ENCODE peak calls at places on chromosome 15, in seven cellular contexts. One of them, this sample, is unnamed.

GRCh38 chr15:62241135-62241770 is 76.2 kb upstream of the C2CD4B start:
- DNase-seq in NB4: peak
- DNase-seq in A549: peak
- DNase-seq in B cell: no peak
- DNase-seq in keratinocyte: no peak
- DNase-seq in lung: no peak
- DNase-seq in AG10803: no peak
- DNase-seq in this sample: no peak

GRCh38 chr15:36793205-36793604 is 213.8 kb downstream of the CDIN1 start:
- DNase-seq in NB4: no peak
- DNase-seq in A549: no peak
- DNase-seq in B cell: no peak
- DNase-seq in keratinocyte: no peak
- DNase-seq in lung: no peak
- DNase-seq in AG10803: no peak
- DNase-seq in this sample: no peak

GRCh38 chr15:41894791-41895463 is 1.1 kb upstream of the SPTBN5 start:
- DNase-seq in NB4: peak
- DNase-seq in A549: peak
- DNase-seq in B cell: peak
- DNase-seq in keratinocyte: peak
- DNase-seq in lung: peak
- DNase-seq in AG10803: peak
- DNase-seq in this sample: peak

GRCh38 chr15:96303503-96304054 is 26.9 kb upstream of the NR2F2 start:
- DNase-seq in NB4: no peak
- DNase-seq in A549: no peak
- DNase-seq in B cell: no peak
- DNase-seq in keratinocyte: no peak
- DNase-seq in lung: no peak
- DNase-seq in AG10803: no peak
- DNase-seq in this sample: no peak

GRCh38 chr15:70792171-70792573 is 28.8 kb upstream of the UACA start:
- DNase-seq in NB4: no peak
- DNase-seq in A549: peak
- DNase-seq in B cell: no peak
- DNase-seq in keratinocyte: no peak
- DNase-seq in lung: no peak
- DNase-seq in AG10803: peak
- DNase-seq in this sample: no peak

GRCh38 chr15:60424006-60424405 is 26.2 kb upstream of the ANXA2 start:
- DNase-seq in NB4: no peak
- DNase-seq in A549: no peak
- DNase-seq in B cell: no peak
- DNase-seq in keratinocyte: no peak
- DNase-seq in lung: no peak
- DNase-seq in AG10803: no peak
- DNase-seq in this sample: no peak

GRCh38 chr15:45254405-45255293 is 2.6 kb downstream of the SLC28A2 start:
- DNase-seq in NB4: no peak
- DNase-seq in A549: peak
- DNase-seq in B cell: no peak
- DNase-seq in keratinocyte: no peak
- DNase-seq in lung: no peak
- DNase-seq in AG10803: peak
- DNase-seq in this sample: no peak

GRCh38 chr15:67520276-67520975 is 505 bp upstream of the C15orf61 start:
- DNase-seq in NB4: no peak
- DNase-seq in A549: no peak
- DNase-seq in B cell: peak
- DNase-seq in keratinocyte: no peak
- DNase-seq in lung: no peak
- DNase-seq in AG10803: no peak
- DNase-seq in this sample: peak

GRCh38 chr15:61556037-61556648 is 327.0 kb upstream of the RORA start:
- DNase-seq in NB4: no peak
- DNase-seq in A549: no peak
- DNase-seq in B cell: no peak
- DNase-seq in keratinocyte: no peak
- DNase-seq in lung: no peak
- DNase-seq in AG10803: peak
- DNase-seq in this sample: no peak

GRCh38 chr15:88454867-88455810 is 12.0 kb downstream of the MRPL46 start:
- DNase-seq in NB4: peak
- DNase-seq in A549: peak
- DNase-seq in B cell: peak
- DNase-seq in keratinocyte: no peak
- DNase-seq in lung: peak
- DNase-seq in AG10803: peak
- DNase-seq in this sample: peak

GRCh38 chr15:55434989-55435825 is 26.9 kb downstream of the PIERCE2 start:
- DNase-seq in NB4: peak
- DNase-seq in A549: peak
- DNase-seq in B cell: peak
- DNase-seq in keratinocyte: no peak
- DNase-seq in lung: no peak
- DNase-seq in AG10803: peak
- DNase-seq in this sample: peak

GRCh38 chr15:82916161-82916952 is 36.2 kb downstream of the HOMER2 start:
- DNase-seq in NB4: no peak
- DNase-seq in A549: no peak
- DNase-seq in B cell: no peak
- DNase-seq in keratinocyte: no peak
- DNase-seq in lung: no peak
- DNase-seq in AG10803: no peak
- DNase-seq in this sample: no peak
- TF ChIP-seq CTCF in NB4: no peak
- TF ChIP-seq CTCF in A549: no peak
- TF ChIP-seq CTCF in B cell: no peak
- TF ChIP-seq CTCF in keratinocyte: no peak
- TF ChIP-seq CTCF in lung: no peak
- TF ChIP-seq CTCF in AG10803: no peak
- TF ChIP-seq CTCF in this sample: no peak

GRCh38 chr15:72342385-72342784 is 22.4 kb upstream of the CELF6 start:
- DNase-seq in NB4: peak
- DNase-seq in A549: peak
- DNase-seq in B cell: peak
- DNase-seq in keratinocyte: no peak
- DNase-seq in lung: no peak
- DNase-seq in AG10803: no peak
- DNase-seq in this sample: no peak

GRCh38 chr15:72340366-72340765 is 20.4 kb upstream of the CELF6 start:
- DNase-seq in NB4: no peak
- DNase-seq in A549: peak
- DNase-seq in B cell: no peak
- DNase-seq in keratinocyte: no peak
- DNase-seq in lung: no peak
- DNase-seq in AG10803: peak
- DNase-seq in this sample: no peak

GRCh38 chr15:72338617-72339321 is 18.8 kb upstream of the CELF6 start:
- DNase-seq in NB4: peak
- DNase-seq in A549: peak
- DNase-seq in B cell: no peak
- DNase-seq in keratinocyte: no peak
- DNase-seq in lung: no peak
- DNase-seq in AG10803: peak
- DNase-seq in this sample: no peak

GRCh38 chr15:72339777-72340177 is 19.8 kb upstream of the CELF6 start:
- DNase-seq in NB4: peak
- DNase-seq in A549: peak
- DNase-seq in B cell: no peak
- DNase-seq in keratinocyte: no peak
- DNase-seq in lung: no peak
- DNase-seq in AG10803: peak
- DNase-seq in this sample: no peak

GRCh38 chr15:72341361-72341760 is 21.4 kb upstream of the CELF6 start:
- DNase-seq in NB4: no peak
- DNase-seq in A549: peak
- DNase-seq in B cell: no peak
- DNase-seq in keratinocyte: no peak
- DNase-seq in lung: no peak
- DNase-seq in AG10803: no peak
- DNase-seq in this sample: no peak
- TF ChIP-seq CTCF in NB4: no peak
- TF ChIP-seq CTCF in A549: peak
- TF ChIP-seq CTCF in B cell: no peak
- TF ChIP-seq CTCF in keratinocyte: no peak
- TF ChIP-seq CTCF in lung: no peak
- TF ChIP-seq CTCF in AG10803: no peak
- TF ChIP-seq CTCF in this sample: no peak

GRCh38 chr15:64515825-64516224 is 55.4 kb downstream of the ZNF609 start:
- DNase-seq in NB4: no peak
- DNase-seq in A549: no peak
- DNase-seq in B cell: no peak
- DNase-seq in keratinocyte: no peak
- DNase-seq in lung: no peak
- DNase-seq in AG10803: no peak
- DNase-seq in this sample: no peak
- TF ChIP-seq CTCF in NB4: no peak
- TF ChIP-seq CTCF in A549: no peak
- TF ChIP-seq CTCF in B cell: no peak
- TF ChIP-seq CTCF in keratinocyte: no peak
- TF ChIP-seq CTCF in lung: no peak
- TF ChIP-seq CTCF in AG10803: no peak
- TF ChIP-seq CTCF in this sample: no peak

GRCh38 chr15:34619151-34619550 is 35.7 kb upstream of the GOLGA8B start:
- DNase-seq in NB4: no peak
- DNase-seq in A549: no peak
- DNase-seq in B cell: no peak
- DNase-seq in keratinocyte: no peak
- DNase-seq in lung: no peak
- DNase-seq in AG10803: no peak
- DNase-seq in this sample: no peak

GRCh38 chr15:34618073-34618472 is 34.6 kb upstream of the GOLGA8B start:
- DNase-seq in NB4: no peak
- DNase-seq in A549: no peak
- DNase-seq in B cell: no peak
- DNase-seq in keratinocyte: no peak
- DNase-seq in lung: no peak
- DNase-seq in AG10803: no peak
- DNase-seq in this sample: no peak

GRCh38 chr15:34620122-34620521 is 36.7 kb upstream of the GOLGA8B start:
- DNase-seq in NB4: no peak
- DNase-seq in A549: no peak
- DNase-seq in B cell: no peak
- DNase-seq in keratinocyte: no peak
- DNase-seq in lung: no peak
- DNase-seq in AG10803: no peak
- DNase-seq in this sample: no peak

GRCh38 chr15:34620814-34621213 is 37.4 kb upstream of the GOLGA8B start:
- DNase-seq in NB4: no peak
- DNase-seq in A549: no peak
- DNase-seq in B cell: no peak
- DNase-seq in keratinocyte: no peak
- DNase-seq in lung: no peak
- DNase-seq in AG10803: no peak
- DNase-seq in this sample: no peak

DNA sequence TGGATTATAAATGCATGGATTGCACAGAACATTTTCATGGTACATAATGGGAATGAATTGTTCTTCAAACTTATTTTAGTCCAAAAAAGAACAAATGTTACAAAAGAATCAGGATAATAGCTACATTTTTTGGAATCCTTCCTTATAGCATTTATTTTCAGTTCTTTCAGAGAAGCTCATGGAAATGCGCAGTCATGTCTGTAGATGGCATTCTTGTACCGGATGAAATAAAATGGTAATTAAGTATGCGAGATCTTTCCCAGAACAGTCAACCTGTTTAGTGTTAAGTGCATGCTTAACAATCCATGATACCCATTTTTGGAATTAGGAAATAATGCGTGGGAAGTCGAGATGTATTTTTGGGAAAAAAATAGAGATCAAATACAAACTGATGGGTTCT is 38.2 kb upstream of the GOLGA8B start:
- DNase-seq in NB4: no peak
- DNase-seq in A549: peak
- DNase-seq in B cell: no peak
- DNase-seq in keratinocyte: no peak
- DNase-seq in lung: no peak
- DNase-seq in AG10803: peak
- DNase-seq in this sample: no peak
- TF ChIP-seq CTCF in NB4: no peak
- TF ChIP-seq CTCF in A549: peak
- TF ChIP-seq CTCF in B cell: no peak
- TF ChIP-seq CTCF in keratinocyte: peak
- TF ChIP-seq CTCF in lung: peak
- TF ChIP-seq CTCF in AG10803: peak
- TF ChIP-seq CTCF in this sample: no peak

GRCh38 chr15:100995471-100996430 is 76.6 kb downstream of the LRRK1 start:
- DNase-seq in NB4: no peak
- DNase-seq in A549: no peak
- DNase-seq in B cell: no peak
- DNase-seq in keratinocyte: no peak
- DNase-seq in lung: peak
- DNase-seq in AG10803: no peak
- DNase-seq in this sample: no peak
- TF ChIP-seq CTCF in NB4: no peak
- TF ChIP-seq CTCF in A549: no peak
- TF ChIP-seq CTCF in B cell: no peak
- TF ChIP-seq CTCF in keratinocyte: no peak
- TF ChIP-seq CTCF in lung: no peak
- TF ChIP-seq CTCF in AG10803: no peak
- TF ChIP-seq CTCF in this sample: no peak

GRCh38 chr15:98647774-98648653 is at the start of gene IGF1R:
- DNase-seq in NB4: peak
- DNase-seq in A549: peak
- DNase-seq in B cell: peak
- DNase-seq in keratinocyte: no peak
- DNase-seq in lung: peak
- DNase-seq in AG10803: peak
- DNase-seq in this sample: peak
- TF ChIP-seq CTCF in NB4: no peak
- TF ChIP-seq CTCF in A549: peak
- TF ChIP-seq CTCF in B cell: peak
- TF ChIP-seq CTCF in keratinocyte: no peak
- TF ChIP-seq CTCF in lung: no peak
- TF ChIP-seq CTCF in AG10803: no peak
- TF ChIP-seq CTCF in this sample: no peak

GRCh38 chr15:58517252-58517681 is 85.5 kb downstream of the LIPC start:
- DNase-seq in NB4: peak
- DNase-seq in A549: peak
- DNase-seq in B cell: no peak
- DNase-seq in keratinocyte: no peak
- DNase-seq in lung: no peak
- DNase-seq in AG10803: no peak
- DNase-seq in this sample: no peak
- TF ChIP-seq CTCF in NB4: no peak
- TF ChIP-seq CTCF in A549: no peak
- TF ChIP-seq CTCF in B cell: no peak
- TF ChIP-seq CTCF in keratinocyte: no peak
- TF ChIP-seq CTCF in lung: no peak
- TF ChIP-seq CTCF in AG10803: no peak
- TF ChIP-seq CTCF in this sample: no peak

This sample was measured in GM20000.